ENCODE peak calls at places on chromosomes 16 and 17, in ten cellular contexts. One of them, this sample, is unnamed. For H3K4me1, the result is how much of the 10 kb centered on the place peaks cover.

GRCh38 chr16:6687593-6687992 is 645.1 kb upstream of the RBFOX1 start:
- DNase-seq in ovary: no peak
- DNase-seq in upper lobe of left lung: no peak
- DNase-seq in breast epithelium: no peak
- DNase-seq in adrenal gland: no peak
- DNase-seq in HCT116: no peak
- DNase-seq in K562: peak
- DNase-seq in H1: no peak
- DNase-seq in heart left ventricle: no peak
- DNase-seq in IMR-90: no peak
- DNase-seq in this sample: no peak

GRCh38 chr16:12869681-12870427 is 31.5 kb upstream of the SHISA9 start:
- DNase-seq in ovary: no peak
- DNase-seq in upper lobe of left lung: no peak
- DNase-seq in breast epithelium: no peak
- DNase-seq in adrenal gland: no peak
- DNase-seq in HCT116: no peak
- DNase-seq in K562: peak
- DNase-seq in H1: no peak
- DNase-seq in heart left ventricle: no peak
- DNase-seq in IMR-90: no peak
- DNase-seq in this sample: no peak

GRCh38 chr17:4533522-4534502 is 21.4 kb downstream of the MYBBP1A start:
- DNase-seq in ovary: no peak
- DNase-seq in upper lobe of left lung: peak
- DNase-seq in breast epithelium: no peak
- DNase-seq in adrenal gland: no peak
- DNase-seq in HCT116: no peak
- DNase-seq in K562: no peak
- DNase-seq in H1: no peak
- DNase-seq in heart left ventricle: peak
- DNase-seq in IMR-90: no peak
- DNase-seq in this sample: peak

GRCh38 chr17:64741038-64741641 is 79.0 kb upstream of the SMURF2 start:
- DNase-seq in ovary: no peak
- DNase-seq in upper lobe of left lung: no peak
- DNase-seq in breast epithelium: no peak
- DNase-seq in adrenal gland: no peak
- DNase-seq in HCT116: no peak
- DNase-seq in K562: no peak
- DNase-seq in H1: no peak
- DNase-seq in heart left ventricle: peak
- DNase-seq in IMR-90: peak
- DNase-seq in this sample: no peak

GRCh38 chr17:35557353-35557752 is 3.3 kb downstream of the SLFN14 start:
- DNase-seq in ovary: no peak
- DNase-seq in upper lobe of left lung: no peak
- DNase-seq in breast epithelium: no peak
- DNase-seq in adrenal gland: no peak
- DNase-seq in HCT116: no peak
- DNase-seq in K562: no peak
- DNase-seq in H1: no peak
- DNase-seq in heart left ventricle: no peak
- DNase-seq in IMR-90: no peak
- DNase-seq in this sample: no peak

GRCh38 chr16:30535106-30535776 is 583 bp upstream of the ZNF747 start:
- DNase-seq in ovary: no peak
- DNase-seq in upper lobe of left lung: no peak
- DNase-seq in breast epithelium: no peak
- DNase-seq in adrenal gland: no peak
- DNase-seq in HCT116: no peak
- DNase-seq in K562: no peak
- DNase-seq in H1: peak
- DNase-seq in heart left ventricle: no peak
- DNase-seq in IMR-90: no peak
- DNase-seq in this sample: no peak

GRCh38 chr17:81959362-81960129 is 1.4 kb downstream of the NOTUM start:
- DNase-seq in ovary: peak
- DNase-seq in upper lobe of left lung: peak
- DNase-seq in breast epithelium: peak
- DNase-seq in adrenal gland: peak
- DNase-seq in HCT116: no peak
- DNase-seq in K562: peak
- DNase-seq in H1: no peak
- DNase-seq in heart left ventricle: peak
- DNase-seq in IMR-90: peak
- DNase-seq in this sample: peak

GRCh38 chr17:74457146-74457819 is 9.2 kb upstream of the CD300A start:
- DNase-seq in ovary: peak
- DNase-seq in upper lobe of left lung: peak
- DNase-seq in breast epithelium: peak
- DNase-seq in adrenal gland: peak
- DNase-seq in HCT116: peak
- DNase-seq in K562: peak
- DNase-seq in H1: no peak
- DNase-seq in heart left ventricle: peak
- DNase-seq in IMR-90: peak
- DNase-seq in this sample: peak

GRCh38 chr17:30519707-30520106 is 42.5 kb downstream of the GOSR1 start:
- DNase-seq in ovary: no peak
- DNase-seq in upper lobe of left lung: no peak
- DNase-seq in breast epithelium: no peak
- DNase-seq in adrenal gland: no peak
- DNase-seq in HCT116: no peak
- DNase-seq in K562: no peak
- DNase-seq in H1: no peak
- DNase-seq in heart left ventricle: no peak
- DNase-seq in IMR-90: peak
- DNase-seq in this sample: no peak

GRCh38 chr16:4049031-4049430 is 67.2 kb downstream of the ADCY9 start:
- DNase-seq in ovary: no peak
- DNase-seq in upper lobe of left lung: no peak
- DNase-seq in breast epithelium: no peak
- DNase-seq in adrenal gland: peak
- DNase-seq in HCT116: no peak
- DNase-seq in K562: no peak
- DNase-seq in H1: no peak
- DNase-seq in heart left ventricle: no peak
- DNase-seq in IMR-90: no peak
- DNase-seq in this sample: no peak

GRCh38 chr17:76369804-76370203 is 14.6 kb upstream of the SPHK1 start:
- DNase-seq in ovary: no peak
- DNase-seq in upper lobe of left lung: no peak
- DNase-seq in breast epithelium: no peak
- DNase-seq in adrenal gland: no peak
- DNase-seq in HCT116: no peak
- DNase-seq in K562: no peak
- DNase-seq in H1: no peak
- DNase-seq in heart left ventricle: peak
- DNase-seq in IMR-90: no peak
- DNase-seq in this sample: no peak

GRCh38 chr17:43790311-43790940 is 10.2 kb downstream of the CFAP97D1 start:
- DNase-seq in ovary: no peak
- DNase-seq in upper lobe of left lung: no peak
- DNase-seq in breast epithelium: peak
- DNase-seq in adrenal gland: no peak
- DNase-seq in HCT116: no peak
- DNase-seq in K562: no peak
- DNase-seq in H1: no peak
- DNase-seq in heart left ventricle: no peak
- DNase-seq in IMR-90: no peak
- DNase-seq in this sample: no peak

GRCh38 chr16:51880776-51881175 is 666.2 kb downstream of the TOX3 start:
- DNase-seq in ovary: no peak
- DNase-seq in upper lobe of left lung: no peak
- DNase-seq in breast epithelium: no peak
- DNase-seq in adrenal gland: no peak
- DNase-seq in HCT116: no peak
- DNase-seq in K562: no peak
- DNase-seq in H1: no peak
- DNase-seq in heart left ventricle: no peak
- DNase-seq in IMR-90: peak
- DNase-seq in this sample: no peak

GRCh38 chr16:15466886-15467781 is 32.7 kb downstream of the BMERB1 start:
- DNase-seq in ovary: no peak
- DNase-seq in upper lobe of left lung: no peak
- DNase-seq in breast epithelium: no peak
- DNase-seq in adrenal gland: no peak
- DNase-seq in HCT116: no peak
- DNase-seq in K562: no peak
- DNase-seq in H1: no peak
- DNase-seq in heart left ventricle: no peak
- DNase-seq in IMR-90: no peak
- DNase-seq in this sample: no peak

GRCh38 chr17:66494023-66494803 is 191.8 kb downstream of the PRKCA start:
- DNase-seq in ovary: no peak
- DNase-seq in upper lobe of left lung: no peak
- DNase-seq in breast epithelium: no peak
- DNase-seq in adrenal gland: no peak
- DNase-seq in HCT116: peak
- DNase-seq in K562: peak
- DNase-seq in H1: no peak
- DNase-seq in heart left ventricle: no peak
- DNase-seq in IMR-90: peak
- DNase-seq in this sample: no peak

GRCh38 chr16:1989209-1989825 is 453 bp upstream of the SYNGR3 start:
- DNase-seq in ovary: no peak
- DNase-seq in upper lobe of left lung: peak
- DNase-seq in breast epithelium: no peak
- DNase-seq in adrenal gland: no peak
- DNase-seq in HCT116: no peak
- DNase-seq in K562: no peak
- DNase-seq in H1: no peak
- DNase-seq in heart left ventricle: no peak
- DNase-seq in IMR-90: no peak
- DNase-seq in this sample: no peak

GRCh38 chr16:49858200-49859129 is 2.6 kb upstream of the ZNF423 start:
- DNase-seq in ovary: peak
- DNase-seq in upper lobe of left lung: peak
- DNase-seq in breast epithelium: no peak
- DNase-seq in adrenal gland: peak
- DNase-seq in HCT116: no peak
- DNase-seq in K562: peak
- DNase-seq in H1: no peak
- DNase-seq in heart left ventricle: peak
- DNase-seq in IMR-90: no peak
- DNase-seq in this sample: peak

GRCh38 chr16:53789159-53789558 is 85.2 kb downstream of the FTO start:
- DNase-seq in ovary: no peak
- DNase-seq in upper lobe of left lung: no peak
- DNase-seq in breast epithelium: no peak
- DNase-seq in adrenal gland: no peak
- DNase-seq in HCT116: no peak
- DNase-seq in K562: no peak
- DNase-seq in H1: no peak
- DNase-seq in heart left ventricle: no peak
- DNase-seq in IMR-90: peak
- DNase-seq in this sample: no peak

DNA sequence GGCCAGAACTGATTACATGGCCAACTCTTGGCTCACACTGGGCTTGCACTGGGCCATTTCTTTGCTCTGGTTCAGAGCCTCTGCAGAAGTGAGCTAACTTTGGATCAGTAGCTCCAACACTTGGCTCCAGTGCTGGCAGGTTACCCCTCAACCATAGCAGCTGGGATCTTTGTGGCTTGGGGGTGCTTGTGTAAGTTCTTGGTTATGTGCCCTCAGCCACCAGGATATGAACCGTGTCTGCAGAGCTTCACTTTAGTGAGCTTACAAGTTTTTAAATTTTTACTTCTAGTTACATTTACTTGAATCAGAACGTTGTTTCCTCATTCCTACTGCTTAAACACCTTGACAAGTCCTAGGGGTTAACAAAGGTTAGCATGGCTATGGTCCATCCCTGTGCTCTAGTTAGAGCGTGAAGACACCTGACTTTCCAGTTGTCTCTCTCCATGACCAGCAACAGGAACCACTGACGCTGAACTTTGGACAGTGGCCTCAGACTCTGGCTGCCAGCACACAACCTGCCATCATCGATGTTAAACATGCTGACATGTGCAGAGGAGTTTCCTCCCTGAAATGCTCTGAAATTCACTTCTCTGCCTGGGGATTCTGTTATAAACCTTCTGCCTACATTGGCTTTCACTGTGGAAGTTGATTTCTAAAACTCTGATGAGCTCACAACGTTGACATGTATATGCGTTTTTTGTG is 4.1 kb downstream of the PDF start:
- DNase-seq in ovary: no peak
- DNase-seq in upper lobe of left lung: no peak
- DNase-seq in breast epithelium: no peak
- DNase-seq in adrenal gland: peak
- DNase-seq in HCT116: no peak
- DNase-seq in K562: no peak
- DNase-seq in H1: no peak
- DNase-seq in heart left ventricle: no peak
- DNase-seq in IMR-90: no peak
- DNase-seq in this sample: peak
- TF ChIP-seq POLR2A in ovary: no peak
- TF ChIP-seq POLR2A in upper lobe of left lung: no peak
- TF ChIP-seq POLR2A in breast epithelium: no peak
- TF ChIP-seq POLR2A in adrenal gland: no peak
- TF ChIP-seq POLR2A in HCT116: no peak
- TF ChIP-seq POLR2A in K562: peak
- TF ChIP-seq POLR2A in H1: peak
- TF ChIP-seq POLR2A in heart left ventricle: no peak
- TF ChIP-seq POLR2A in IMR-90: no peak
- TF ChIP-seq POLR2A in this sample: no peak

GRCh38 chr17:83099086-83099540 is 19.7 kb downstream of the METRNL start:
- DNase-seq in ovary: no peak
- DNase-seq in upper lobe of left lung: no peak
- DNase-seq in breast epithelium: no peak
- DNase-seq in adrenal gland: no peak
- DNase-seq in HCT116: no peak
- DNase-seq in K562: no peak
- DNase-seq in H1: no peak
- DNase-seq in heart left ventricle: no peak
- DNase-seq in IMR-90: no peak
- DNase-seq in this sample: no peak
- H3K4me1 ChIP-seq in ovary: under half
- H3K4me1 ChIP-seq in upper lobe of left lung: under half
- H3K4me1 ChIP-seq in breast epithelium: under half
- H3K4me1 ChIP-seq in adrenal gland: under half
- H3K4me1 ChIP-seq in HCT116: under half
- H3K4me1 ChIP-seq in K562: half or more
- H3K4me1 ChIP-seq in H1: under half
- H3K4me1 ChIP-seq in heart left ventricle: under half
- H3K4me1 ChIP-seq in IMR-90: under half
- H3K4me1 ChIP-seq in this sample: under half

GRCh38 chr16:88924834-88925539 is 52.0 kb downstream of the CBFA2T3 start:
- DNase-seq in ovary: peak
- DNase-seq in upper lobe of left lung: peak
- DNase-seq in breast epithelium: no peak
- DNase-seq in adrenal gland: peak
- DNase-seq in HCT116: peak
- DNase-seq in K562: peak
- DNase-seq in H1: peak
- DNase-seq in heart left ventricle: peak
- DNase-seq in IMR-90: peak
- DNase-seq in this sample: no peak
- H3K4me3 ChIP-seq in ovary: no peak
- H3K4me3 ChIP-seq in upper lobe of left lung: no peak
- H3K4me3 ChIP-seq in breast epithelium: no peak
- H3K4me3 ChIP-seq in adrenal gland: no peak
- H3K4me3 ChIP-seq in HCT116: peak
- H3K4me3 ChIP-seq in K562: no peak
- H3K4me3 ChIP-seq in H1: no peak
- H3K4me3 ChIP-seq in heart left ventricle: no peak
- H3K4me3 ChIP-seq in IMR-90: no peak
- H3K4me3 ChIP-seq in this sample: no peak

GRCh38 chr16:22007509-22008214 is at the start of gene MOSMO:
- DNase-seq in ovary: peak
- DNase-seq in upper lobe of left lung: peak
- DNase-seq in breast epithelium: peak
- DNase-seq in adrenal gland: peak
- DNase-seq in HCT116: no peak
- DNase-seq in K562: peak
- DNase-seq in H1: no peak
- DNase-seq in heart left ventricle: peak
- DNase-seq in IMR-90: peak
- DNase-seq in this sample: peak
- TF ChIP-seq POLR2A in ovary: peak
- TF ChIP-seq POLR2A in upper lobe of left lung: no peak
- TF ChIP-seq POLR2A in breast epithelium: no peak
- TF ChIP-seq POLR2A in adrenal gland: peak
- TF ChIP-seq POLR2A in HCT116: no peak
- TF ChIP-seq POLR2A in K562: peak
- TF ChIP-seq POLR2A in H1: no peak
- TF ChIP-seq POLR2A in heart left ventricle: peak
- TF ChIP-seq POLR2A in IMR-90: peak
- TF ChIP-seq POLR2A in this sample: peak